ENCODE peak calls at places on chromosomes 13 and 19, in four cellular contexts. A is left lung, S is cardiac muscle cell, W is AG10803. X is an unnamed sample.

GRCh38 chr19:5293607-5294089 is 47.0 kb downstream of the PTPRS start:
- DNase-seq in A (no peak), S (peak), W (peak), X (peak)

GRCh38 chr19:46674416-46675178 is 13.6 kb upstream of the DACT3 start:
- DNase-seq in A (no peak), S (no peak), W (no peak), X (no peak)

GRCh38 chr19:6710273-6711077 is 10.0 kb downstream of the C3 start:
- DNase-seq in A (no peak), S (no peak), W (no peak), X (no peak)

GRCh38 chr19:38663957-38664502 is 16.6 kb downstream of the ACTN4 start:
- DNase-seq in A (no peak), S (no peak), W (no peak), X (no peak)

GRCh38 chr13:102774596-102775375 is 1.2 kb upstream of the TEX30 start:
- DNase-seq in A (no peak), S (no peak), W (no peak), X (no peak)

GRCh38 chr13:98972059-98972458 is 5.8 kb downstream of the DOCK9 start:
- DNase-seq in A (no peak), S (no peak), W (no peak), X (no peak)

GRCh38 chr13:41905600-41906254 is 55.2 kb downstream of the VWA8 start:
- DNase-seq in A (no peak), S (peak), W (peak), X (no peak)

GRCh38 chr19:45996933-45997332 is 1.7 kb downstream of the CCDC61 start:
- DNase-seq in A (no peak), S (no peak), W (no peak), X (no peak)

GRCh38 chr19:23286477-23286876 is 36.3 kb upstream of the ZNF724 start:
- DNase-seq in A (no peak), S (no peak), W (no peak), X (no peak)

DNA sequence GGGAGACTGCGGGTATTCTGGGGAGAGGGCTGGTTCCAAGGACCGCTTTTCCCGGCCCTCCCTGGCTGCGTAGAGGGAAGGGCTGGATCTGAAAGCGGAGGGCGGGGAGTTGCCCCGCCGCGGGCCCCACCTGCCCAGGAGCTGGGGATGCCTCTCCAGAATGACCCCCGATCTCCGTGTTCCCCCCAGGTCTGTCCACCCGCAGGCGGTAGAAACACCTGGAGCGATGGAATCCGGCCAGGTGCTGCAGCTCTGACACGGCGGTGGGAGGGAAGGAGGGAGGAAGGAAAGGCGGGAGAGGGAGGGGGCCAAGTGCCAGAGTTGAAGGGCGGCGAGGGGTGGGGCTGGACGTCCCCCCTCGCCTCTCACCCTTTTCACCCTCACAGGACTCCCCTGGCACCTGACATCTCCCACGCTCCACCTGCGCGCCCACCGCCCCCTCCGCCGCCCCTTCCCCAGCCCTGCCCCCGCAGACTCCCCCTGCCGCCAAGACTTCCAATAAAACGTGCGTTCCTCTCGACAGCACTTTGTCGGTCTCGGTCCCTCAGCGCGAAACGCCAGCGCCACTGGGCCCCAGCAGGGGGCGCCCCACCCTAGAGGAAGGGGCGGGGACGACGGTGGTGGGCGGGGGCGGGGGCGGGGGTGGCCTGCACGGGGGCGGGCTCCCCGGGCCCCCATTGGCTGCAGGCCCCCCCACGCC is 374 bp upstream of the FXYD7 start:
- DNase-seq in A (no peak), S (peak), W (no peak), X (peak)
- TF ChIP-seq CTCF in A (peak), S (peak), W (peak), X (peak)

GRCh38 chr13:73171926-73172325 is 113.1 kb downstream of the KLF5 start:
- DNase-seq in A (no peak), S (peak), W (no peak), X (no peak)
- TF ChIP-seq CTCF in A (no peak), S (peak), W (no peak), X (no peak)

GRCh38 chr13:89695343-89696257 is 1651.9 kb upstream of the MIR17HG start:
- DNase-seq in A (no peak), S (peak), W (peak), X (peak)
- TF ChIP-seq CTCF in A (peak), S (peak), W (peak), X (peak)

DNA sequence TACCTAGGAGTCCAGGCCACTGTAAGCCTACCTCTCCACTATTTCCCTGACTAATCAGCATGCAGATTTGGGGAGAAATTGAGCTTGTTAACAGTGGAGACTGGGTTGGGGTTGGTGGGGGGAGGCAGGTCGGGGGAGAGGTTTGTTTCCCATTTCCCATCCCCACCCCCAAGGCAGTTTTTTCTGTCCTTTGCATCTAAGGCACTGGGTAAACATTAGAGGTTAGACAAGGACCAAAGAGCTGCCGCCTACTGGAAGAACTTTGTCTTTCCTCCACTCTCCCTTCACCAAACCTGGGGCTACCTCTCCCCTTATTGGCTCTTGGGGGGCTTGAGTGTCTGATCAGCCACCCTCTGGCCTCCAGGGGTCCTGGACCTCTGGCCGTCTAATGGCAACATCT is 953 bp downstream of the KCNN4 start:
- DNase-seq in A (no peak), S (no peak), W (no peak), X (no peak)
- TF ChIP-seq CTCF in A (no peak), S (peak), W (no peak), X (no peak)

GRCh38 chr13:87671824-87672603 is 843 bp downstream of the SLITRK5 start:
- DNase-seq in A (no peak), S (no peak), W (no peak), X (peak)

GRCh38 chr13:87667686-87668085 is 3.5 kb upstream of the SLITRK5 start:
- DNase-seq in A (no peak), S (no peak), W (no peak), X (no peak)

GRCh38 chr13:87671031-87671823 is at the start of gene SLITRK5:
- DNase-seq in A (peak), S (peak), W (peak), X (peak)

GRCh38 chr13:87666826-87667225 is 4.3 kb upstream of the SLITRK5 start:
- DNase-seq in A (no peak), S (no peak), W (no peak), X (no peak)

DNA sequence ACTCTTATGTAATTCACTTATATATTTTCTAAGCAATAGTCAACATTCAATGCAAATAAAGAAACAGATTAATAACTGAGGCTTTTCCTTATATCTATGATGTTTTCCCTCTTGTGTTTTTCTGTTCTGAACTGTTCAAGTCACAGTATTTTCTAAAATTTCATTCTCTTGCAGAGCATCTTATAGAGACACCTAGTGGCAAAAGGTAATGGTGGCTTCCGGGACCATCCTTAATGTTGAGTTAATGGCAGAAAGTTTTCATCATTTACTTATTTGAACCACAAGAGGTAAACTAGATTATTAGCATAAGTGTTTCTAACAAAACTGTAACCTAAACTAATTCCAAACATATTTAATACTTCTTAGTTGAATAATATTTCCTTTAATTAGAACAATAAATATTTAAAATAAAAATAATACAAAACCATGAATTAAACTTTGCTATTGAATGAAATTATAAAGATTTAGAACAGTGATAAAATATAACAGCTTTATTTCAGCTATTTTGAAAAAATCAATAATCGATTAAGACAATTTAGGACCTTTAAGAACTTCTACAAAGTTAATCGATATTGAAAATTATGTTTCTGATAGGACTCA is 1.7 kb upstream of the SLITRK5 start:
- DNase-seq in A (no peak), S (peak), W (no peak), X (no peak)
- TF ChIP-seq CTCF in A (no peak), S (peak), W (peak), X (peak)

GRCh38 chr19:19119325-19120237 is 18.7 kb downstream of the TMEM161A start:
- DNase-seq in A (no peak), S (no peak), W (no peak), X (no peak)

GRCh38 chr19:19120308-19121156 is 17.7 kb downstream of the TMEM161A start:
- DNase-seq in A (no peak), S (peak), W (peak), X (peak)

GRCh38 chr19:19111967-19112580 is 26.2 kb downstream of the TMEM161A start:
- DNase-seq in A (no peak), S (no peak), W (no peak), X (no peak)

GRCh38 chr19:19113040-19113541 is 25.2 kb downstream of the TMEM161A start:
- DNase-seq in A (no peak), S (peak), W (no peak), X (no peak)

GRCh38 chr19:19115954-19116353 is 22.3 kb downstream of the TMEM161A start:
- DNase-seq in A (no peak), S (peak), W (no peak), X (peak)
- TF ChIP-seq CTCF in A (peak), S (peak), W (peak), X (peak)

GRCh38 chr19:7720351-7720750 is 11.6 kb downstream of the CLEC4G start:
- DNase-seq in A (no peak), S (no peak), W (no peak), X (no peak)
- TF ChIP-seq CTCF in A (no peak), S (no peak), W (no peak), X (no peak)

DNA sequence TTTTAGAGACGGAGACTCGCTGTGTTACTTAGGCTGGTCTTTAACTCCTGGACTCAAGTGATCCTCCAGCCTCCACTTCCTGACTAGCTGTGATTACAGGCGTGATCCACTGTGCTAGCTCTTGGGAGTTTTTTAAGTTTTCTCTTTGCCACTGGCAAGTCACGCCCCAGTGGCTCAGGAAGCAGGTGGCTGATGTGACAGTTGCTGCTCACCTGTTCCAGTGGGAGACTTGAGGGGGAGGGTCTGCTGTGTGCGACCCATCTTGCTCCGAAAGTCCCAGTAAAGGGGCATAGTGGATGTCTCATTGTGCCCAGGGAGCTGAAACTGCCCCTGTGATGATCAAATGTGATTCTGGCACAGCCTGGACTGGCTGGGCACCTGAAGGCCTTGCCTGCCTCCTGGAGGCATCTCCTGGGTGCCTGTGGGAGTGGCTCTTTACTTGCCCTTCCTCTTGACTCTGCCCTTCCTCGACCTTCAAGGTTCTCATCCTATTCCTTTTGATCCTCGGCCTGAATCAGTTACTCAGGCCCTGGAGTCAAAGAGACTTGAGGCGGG is 7.8 kb downstream of the SMARCA4 start:
- DNase-seq in A (no peak), S (no peak), W (no peak), X (no peak)
- TF ChIP-seq CTCF in A (no peak), S (no peak), W (no peak), X (no peak)

GRCh38 chr13:108044929-108045328 is 170.4 kb downstream of the LIG4 start:
- DNase-seq in A (no peak), S (no peak), W (no peak), X (no peak)
- TF ChIP-seq CTCF in A (no peak), S (no peak), W (no peak), X (no peak)